ENCODE peak calls at places on chromosome 12, in eight cellular contexts. Z is suprapubic skin, O is ovary, K is upper lobe of right lung, I is right atrium auricular region, D is sigmoid colon, E is IMR-90, V is lower lobe of right lung. Q is an unnamed sample.

GRCh38 chr12:111757361-111758119 is 9.2 kb upstream of the ALDH2 start:
- DNase-seq in Z (no peak), O (no peak), K (peak; percentile 79), I (peak; percentile 67), D (peak; percentile 72), E (peak; percentile 65), V (peak; percentile 76), Q (peak; percentile 58)

GRCh38 chr12:19010087-19010486 is 119.4 kb upstream of the PLEKHA5 start:
- DNase-seq in Z (no peak), O (no peak), K (no peak), I (no peak), D (no peak), E (no peak), V (no peak), Q (no peak)

GRCh38 chr12:32307352-32307751 is 92.0 kb upstream of the FGD4 start:
- DNase-seq in Z (no peak), O (no peak), K (no peak), I (no peak), D (no peak), E (no peak), V (no peak), Q (no peak)

GRCh38 chr12:123621101-123621500 is 12.4 kb downstream of the EIF2B1 start:
- DNase-seq in Z (no peak), O (no peak), K (no peak), I (no peak), D (no peak), E (no peak), V (no peak), Q (no peak)

GRCh38 chr12:132066345-132066685 is 77.8 kb downstream of the DDX51 start:
- DNase-seq in Z (no peak), O (no peak), K (no peak), I (no peak), D (no peak), E (no peak), V (no peak), Q (no peak)

GRCh38 chr12:93530358-93530757 is 42.1 kb upstream of the SOCS2 start:
- DNase-seq in Z (no peak), O (no peak), K (no peak), I (no peak), D (no peak), E (peak; percentile 62), V (no peak), Q (no peak)

GRCh38 chr12:93001407-93001806 is 72.3 kb upstream of the EEA1 start:
- DNase-seq in Z (no peak), O (no peak), K (no peak), I (no peak), D (no peak), E (no peak), V (no peak), Q (no peak)

GRCh38 chr12:121590476-121591143 is 9.8 kb upstream of the KDM2B start:
- DNase-seq in Z (no peak), O (no peak), K (no peak), I (no peak), D (no peak), E (peak; percentile 69), V (no peak), Q (no peak)

GRCh38 chr12:132445884-132446471 is 44.0 kb upstream of the FBRSL1 start:
- DNase-seq in Z (no peak), O (no peak), K (peak; percentile 81), I (peak; percentile 59), D (no peak), E (peak; percentile 70), V (peak; percentile 90), Q (peak; percentile 85)

DNA sequence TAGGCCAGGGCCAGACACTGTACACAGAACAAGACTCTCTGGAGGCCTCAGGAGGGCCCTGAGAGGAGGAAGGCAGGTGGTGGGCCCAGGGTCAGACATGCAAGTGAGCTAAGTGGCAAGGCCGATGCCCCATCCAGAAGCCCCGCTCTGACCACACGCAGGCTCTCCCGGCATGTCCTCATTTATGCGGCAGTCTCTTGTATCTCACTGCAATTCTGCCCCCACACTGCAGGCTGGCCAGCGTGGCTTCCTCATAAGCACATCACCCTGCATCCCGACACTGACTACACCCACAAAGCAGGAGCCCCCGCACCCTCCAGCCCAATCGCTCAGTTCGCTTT is 17.5 kb downstream of the SSH1 start:
- DNase-seq in Z (no peak), O (no peak), K (peak; percentile 68), I (no peak), D (no peak), E (no peak), V (peak; percentile 58), Q (no peak)
- H3K36me3 ChIP-seq in Z (no peaks in the 10 kb centered on the region), O (no peaks in the 10 kb centered on the region), K (peaks cover 6% of the 10 kb centered on the region), I (peaks cover 5% of the 10 kb centered on the region), D (peaks cover 3% of the 10 kb centered on the region), E (peaks cover 41% of the 10 kb centered on the region), V (peaks cover 15% of the 10 kb centered on the region), Q (peaks cover 8% of the 10 kb centered on the region)

GRCh38 chr12:25126086-25126485 is 68.9 kb downstream of the DNAI7 start:
- DNase-seq in Z (no peak), O (no peak), K (no peak), I (no peak), D (no peak), E (no peak), V (no peak), Q (no peak)

GRCh38 chr12:25131270-25131669 is 63.7 kb downstream of the DNAI7 start:
- DNase-seq in Z (no peak), O (no peak), K (no peak), I (no peak), D (no peak), E (no peak), V (no peak), Q (no peak)

GRCh38 chr12:25135531-25136154 is 59.3 kb downstream of the DNAI7 start:
- DNase-seq in Z (no peak), O (no peak), K (no peak), I (no peak), D (no peak), E (no peak), V (no peak), Q (no peak)

DNA sequence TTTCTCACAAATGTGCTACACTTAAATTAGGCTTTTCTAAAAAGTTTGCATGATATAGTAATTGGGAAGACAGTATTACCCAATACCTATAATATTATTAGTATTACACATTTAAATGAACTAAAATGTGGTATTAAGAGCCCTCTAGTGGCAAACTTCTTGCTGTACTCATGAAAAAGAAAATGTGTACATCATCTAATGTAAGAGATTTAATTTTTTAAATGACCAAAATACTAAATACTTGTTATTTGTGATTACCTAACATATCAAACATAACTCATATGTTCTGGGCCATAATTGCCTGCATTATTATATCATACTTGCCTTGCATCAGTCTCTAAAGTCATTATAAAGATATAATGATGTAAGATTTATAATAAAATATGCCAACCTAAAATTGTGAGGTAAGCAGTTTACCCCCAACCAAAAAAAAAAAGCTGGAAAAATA is 64.2 kb downstream of the DNAI7 start:
- DNase-seq in Z (no peak), O (no peak), K (no peak), I (no peak), D (no peak), E (peak; percentile 67), V (no peak), Q (no peak)
- TF ChIP-seq CTCF in Z (peak; percentile 34), O (peak; percentile 21), K (peak; percentile 79), I (peak; percentile 33), D (peak; percentile 20), E (peak; percentile 75), V (peak; percentile 73), Q (peak; percentile 46)

GRCh38 chr12:46110220-46110700 is 119.9 kb upstream of the SCAF11 start:
- DNase-seq in Z (no peak), O (no peak), K (no peak), I (no peak), D (no peak), E (no peak), V (no peak), Q (no peak)

GRCh38 chr12:46107591-46107990 is 117.2 kb upstream of the SCAF11 start:
- DNase-seq in Z (no peak), O (no peak), K (no peak), I (no peak), D (no peak), E (no peak), V (no peak), Q (no peak)

GRCh38 chr12:46110928-46111699 is 120.7 kb upstream of the SCAF11 start:
- DNase-seq in Z (no peak), O (no peak), K (no peak), I (no peak), D (no peak), E (no peak), V (no peak), Q (no peak)

GRCh38 chr12:46108721-46109120 is 118.3 kb upstream of the SCAF11 start:
- DNase-seq in Z (no peak), O (no peak), K (no peak), I (no peak), D (no peak), E (no peak), V (no peak), Q (no peak)

DNA sequence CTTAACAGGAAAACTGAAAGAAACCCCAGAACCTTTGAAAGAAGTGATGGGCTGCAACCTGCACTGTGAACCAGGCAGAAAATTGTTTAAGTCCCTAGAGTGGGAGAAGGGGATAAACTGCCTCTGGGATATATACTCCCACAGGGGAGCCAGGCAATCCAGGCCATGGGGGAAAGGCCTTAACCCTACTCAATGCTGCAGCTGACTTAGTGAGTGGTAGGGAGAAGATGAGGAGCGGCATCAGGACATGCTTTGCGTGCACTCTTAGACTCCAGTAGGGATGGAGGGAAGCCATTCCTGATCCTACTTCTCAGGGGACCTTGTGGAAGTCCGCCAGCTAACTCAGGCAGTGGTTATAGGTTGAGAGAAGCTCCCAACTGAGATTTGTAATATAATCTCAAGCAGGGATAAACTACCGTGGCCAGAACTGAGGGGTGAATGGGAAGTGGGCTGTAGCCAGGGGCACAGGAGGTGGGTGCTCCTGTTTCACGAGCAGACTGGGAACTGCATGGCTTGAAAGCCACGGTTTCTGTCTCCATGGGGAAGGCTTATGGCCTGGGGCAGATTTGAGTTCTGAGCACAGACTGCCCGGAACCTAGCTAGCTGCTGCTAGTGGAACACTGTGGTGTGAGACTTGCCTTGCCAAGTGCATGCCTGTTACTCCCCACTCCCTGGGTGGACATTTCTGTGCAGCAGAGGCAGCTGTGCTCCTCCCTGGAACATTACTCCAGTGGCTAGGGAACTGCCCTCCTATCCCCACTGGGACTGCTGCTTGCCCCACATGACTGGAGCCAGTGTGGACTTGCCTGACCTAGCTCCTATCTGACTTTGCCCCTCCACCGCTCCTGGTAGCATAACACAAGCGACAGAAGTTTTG is 119.2 kb upstream of the SCAF11 start:
- DNase-seq in Z (no peak), O (no peak), K (no peak), I (no peak), D (no peak), E (no peak), V (no peak), Q (no peak)
- H3K4me3 ChIP-seq in Z (no peak overlapping the region), O (no peak overlapping the region), K (no peak overlapping the region), I (no peak overlapping the region), D (no peak overlapping the region), E (no peak overlapping the region), V (no peak overlapping the region), Q (no peak overlapping the region)

DNA sequence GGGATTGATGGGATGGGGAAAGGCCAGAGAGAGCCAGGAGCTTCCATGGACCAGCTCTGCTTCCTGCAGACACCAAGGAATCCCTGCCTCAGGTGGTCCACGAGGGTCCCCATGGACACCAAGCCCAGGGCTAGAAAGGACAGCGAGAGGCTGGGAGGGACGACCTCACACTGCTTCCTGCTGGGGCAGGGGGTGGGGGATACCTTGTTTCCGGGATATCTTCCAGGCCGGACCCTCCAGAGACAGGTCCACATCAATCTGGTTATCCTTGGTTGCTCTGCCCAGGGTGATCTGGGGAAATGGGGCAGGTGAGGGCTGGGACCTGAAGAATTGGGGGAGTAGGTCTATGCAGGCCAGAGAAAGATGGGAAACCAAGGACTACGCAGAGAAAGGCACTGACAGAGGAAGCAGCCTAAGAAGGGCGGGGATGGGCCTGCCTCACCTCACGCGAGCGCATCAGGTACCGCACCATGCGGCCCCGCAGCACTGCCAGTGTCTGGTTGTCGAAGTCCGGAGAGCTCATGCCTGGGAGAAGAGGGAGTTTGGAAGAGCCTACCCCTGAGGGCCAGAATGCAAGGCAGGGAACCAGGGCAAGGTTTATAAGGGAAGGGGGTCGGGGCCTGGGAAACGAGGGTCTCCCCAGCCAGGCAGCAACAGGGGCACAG is 8.8 kb downstream of the MCRS1 start:
- DNase-seq in Z (no peak), O (no peak), K (no peak), I (no peak), D (no peak), E (no peak), V (no peak), Q (peak; percentile 55)
- H3K36me3 ChIP-seq in Z (peaks cover 82% of the 10 kb centered on the region), O (no peaks in the 10 kb centered on the region), K (peaks cover 71% of the 10 kb centered on the region), I (peaks cover 81% of the 10 kb centered on the region), D (peaks cover 38% of the 10 kb centered on the region), E (peaks cover 56% of the 10 kb centered on the region), V (peaks cover 78% of the 10 kb centered on the region), Q (peaks cover 38% of the 10 kb centered on the region)